ENCODE peak calls at places on chromosomes 4 and X, in six cellular contexts. Q is adipocyte; X is stimulated activated naive CD8-positive, alpha-beta T cell treated with anti-CD3 and anti-CD28 coated beads, Interleukin-15, Interleukin-2, amounts not matched to agents 100 U/mL and 50 U/mL, for 24 hours; Y is lung microvascular endothelial cell; N is choroid plexus epithelial cell; G is COLO829. M is an unnamed sample.

GRCh38 chrX:17831255-17831654 is 29.8 kb downstream of the RAI2 start:
- DNase-seq in Q (no peak), X (no peak), Y (no peak), N (no peak), G (no peak), M (no peak)

GRCh38 chr4:138788857-138789256 is 226.7 kb upstream of the NOCT start:
- DNase-seq in Q (no peak), X (no peak), Y (no peak), N (peak; percentile 5), G (no peak), M (no peak)

GRCh38 chr4:181958435-181958834 is 284.8 kb upstream of the TENM3 start:
- DNase-seq in Q (peak; percentile 29), X (no peak), Y (no peak), N (peak; percentile 79), G (no peak), M (no peak)

GRCh38 chrX:9919632-9920172 is 47.5 kb upstream of the CLDN34 start:
- DNase-seq in Q (no peak), X (no peak), Y (no peak), N (no peak), G (no peak), M (no peak)

GRCh38 chr4:151876411-151876988 is 115.7 kb upstream of the GATB start:
- DNase-seq in Q (no peak), X (no peak), Y (no peak), N (no peak), G (no peak), M (no peak)

GRCh38 chr4:589219-589963 is 13.3 kb upstream of the TMEM271 start:
- DNase-seq in Q (no peak), X (no peak), Y (no peak), N (no peak), G (no peak), M (no peak)

GRCh38 chr4:2768921-2769336 is 12.8 kb upstream of the TNIP2 start:
- DNase-seq in Q (no peak), X (no peak), Y (no peak), N (peak; percentile 30), G (no peak), M (no peak)

GRCh38 chr4:74665346-74665745 is 129.0 kb downstream of the BTC start:
- DNase-seq in Q (no peak), X (no peak), Y (no peak), N (no peak), G (no peak), M (no peak)

GRCh38 chr4:183098080-183098722 is 856 bp upstream of the WWC2 start:
- DNase-seq in Q (peak; percentile 83), X (peak; percentile 34), Y (peak; percentile 58), N (peak; percentile 59), G (no peak), M (peak; percentile 40)

GRCh38 chrX:137051978-137052640 is 18.3 kb upstream of the GPR101 start:
- DNase-seq in Q (peak; percentile 72), X (peak; percentile 80), Y (peak; percentile 60), N (peak; percentile 48), G (peak; percentile 21), M (peak; percentile 67)